ENCODE peak calls at places on chromosome 22, in seven cellular contexts. One of them, this sample, is unnamed.

GRCh38 chr22:29032584-29032983 is 29.0 kb downstream of the C22orf31 start:
- DNase-seq in uterus: peak
- DNase-seq in foreskin fibroblast: peak
- DNase-seq in endothelial cell of umbilical vein: peak
- DNase-seq in fibroblast of lung: peak
- DNase-seq in heart left ventricle: no peak
- DNase-seq in upper lobe of right lung: no peak
- DNase-seq in this sample: no peak

GRCh38 chr22:42960146-42960509 is 54.8 kb downstream of the PACSIN2 start:
- DNase-seq in uterus: no peak
- DNase-seq in foreskin fibroblast: no peak
- DNase-seq in endothelial cell of umbilical vein: no peak
- DNase-seq in fibroblast of lung: no peak
- DNase-seq in heart left ventricle: no peak
- DNase-seq in upper lobe of right lung: no peak
- DNase-seq in this sample: no peak

GRCh38 chr22:20089226-20089976 is 9.4 kb downstream of the DGCR8 start:
- DNase-seq in uterus: no peak
- DNase-seq in foreskin fibroblast: peak
- DNase-seq in endothelial cell of umbilical vein: no peak
- DNase-seq in fibroblast of lung: no peak
- DNase-seq in heart left ventricle: no peak
- DNase-seq in upper lobe of right lung: no peak
- DNase-seq in this sample: no peak

GRCh38 chr22:46803936-46804335 is 41.5 kb downstream of the TBC1D22A start:
- DNase-seq in uterus: no peak
- DNase-seq in foreskin fibroblast: no peak
- DNase-seq in endothelial cell of umbilical vein: no peak
- DNase-seq in fibroblast of lung: no peak
- DNase-seq in heart left ventricle: no peak
- DNase-seq in upper lobe of right lung: no peak
- DNase-seq in this sample: no peak

GRCh38 chr22:20457506-20458240 is 20.0 kb upstream of the SCARF2 start:
- DNase-seq in uterus: no peak
- DNase-seq in foreskin fibroblast: no peak
- DNase-seq in endothelial cell of umbilical vein: no peak
- DNase-seq in fibroblast of lung: no peak
- DNase-seq in heart left ventricle: no peak
- DNase-seq in upper lobe of right lung: peak
- DNase-seq in this sample: no peak

GRCh38 chr22:35134637-35135036 is 68.7 kb downstream of the ISX start:
- DNase-seq in uterus: no peak
- DNase-seq in foreskin fibroblast: no peak
- DNase-seq in endothelial cell of umbilical vein: no peak
- DNase-seq in fibroblast of lung: no peak
- DNase-seq in heart left ventricle: no peak
- DNase-seq in upper lobe of right lung: no peak
- DNase-seq in this sample: no peak

GRCh38 chr22:46417268-46417580 is 81.7 kb downstream of the TRMU start:
- DNase-seq in uterus: no peak
- DNase-seq in foreskin fibroblast: no peak
- DNase-seq in endothelial cell of umbilical vein: no peak
- DNase-seq in fibroblast of lung: no peak
- DNase-seq in heart left ventricle: no peak
- DNase-seq in upper lobe of right lung: no peak
- DNase-seq in this sample: no peak

GRCh38 chr22:35555351-35555915 is 14.8 kb downstream of the RASD2 start:
- DNase-seq in uterus: no peak
- DNase-seq in foreskin fibroblast: peak
- DNase-seq in endothelial cell of umbilical vein: no peak
- DNase-seq in fibroblast of lung: no peak
- DNase-seq in heart left ventricle: no peak
- DNase-seq in upper lobe of right lung: no peak
- DNase-seq in this sample: no peak

GRCh38 chr22:35397095-35397904 is 2.6 kb upstream of the MCM5 start:
- DNase-seq in uterus: no peak
- DNase-seq in foreskin fibroblast: no peak
- DNase-seq in endothelial cell of umbilical vein: peak
- DNase-seq in fibroblast of lung: peak
- DNase-seq in heart left ventricle: no peak
- DNase-seq in upper lobe of right lung: no peak
- DNase-seq in this sample: no peak

GRCh38 chr22:29861672-29862297 is 21.2 kb upstream of the MTMR3 start:
- DNase-seq in uterus: no peak
- DNase-seq in foreskin fibroblast: no peak
- DNase-seq in endothelial cell of umbilical vein: no peak
- DNase-seq in fibroblast of lung: no peak
- DNase-seq in heart left ventricle: no peak
- DNase-seq in upper lobe of right lung: no peak
- DNase-seq in this sample: no peak

GRCh38 chr22:36419912-36420882 is 32.4 kb upstream of the MYH9 start:
- DNase-seq in uterus: no peak
- DNase-seq in foreskin fibroblast: peak
- DNase-seq in endothelial cell of umbilical vein: no peak
- DNase-seq in fibroblast of lung: no peak
- DNase-seq in heart left ventricle: peak
- DNase-seq in upper lobe of right lung: no peak
- DNase-seq in this sample: no peak

GRCh38 chr22:46075764-46076531 is 74.4 kb upstream of the PPARA start:
- DNase-seq in uterus: peak
- DNase-seq in foreskin fibroblast: no peak
- DNase-seq in endothelial cell of umbilical vein: no peak
- DNase-seq in fibroblast of lung: no peak
- DNase-seq in heart left ventricle: no peak
- DNase-seq in upper lobe of right lung: peak
- DNase-seq in this sample: peak

GRCh38 chr22:35604671-35605457 is 12.3 kb downstream of the MB start:
- DNase-seq in uterus: no peak
- DNase-seq in foreskin fibroblast: no peak
- DNase-seq in endothelial cell of umbilical vein: no peak
- DNase-seq in fibroblast of lung: no peak
- DNase-seq in heart left ventricle: no peak
- DNase-seq in upper lobe of right lung: no peak
- DNase-seq in this sample: no peak

GRCh38 chr22:30245181-30245984 is 1.2 kb downstream of the LIF start:
- DNase-seq in uterus: no peak
- DNase-seq in foreskin fibroblast: peak
- DNase-seq in endothelial cell of umbilical vein: no peak
- DNase-seq in fibroblast of lung: peak
- DNase-seq in heart left ventricle: no peak
- DNase-seq in upper lobe of right lung: no peak
- DNase-seq in this sample: no peak

GRCh38 chr22:21009638-21010425 is 5.1 kb upstream of the P2RX6 start:
- DNase-seq in uterus: no peak
- DNase-seq in foreskin fibroblast: peak
- DNase-seq in endothelial cell of umbilical vein: peak
- DNase-seq in fibroblast of lung: peak
- DNase-seq in heart left ventricle: no peak
- DNase-seq in upper lobe of right lung: peak
- DNase-seq in this sample: no peak

GRCh38 chr22:16987822-16988221 is 20.2 kb downstream of the GAB4 start:
- DNase-seq in uterus: no peak
- DNase-seq in foreskin fibroblast: no peak
- DNase-seq in endothelial cell of umbilical vein: no peak
- DNase-seq in fibroblast of lung: no peak
- DNase-seq in heart left ventricle: no peak
- DNase-seq in upper lobe of right lung: no peak
- DNase-seq in this sample: no peak

GRCh38 chr22:19519041-19519926 is 4.9 kb downstream of the CLDN5 start:
- DNase-seq in uterus: no peak
- DNase-seq in foreskin fibroblast: no peak
- DNase-seq in endothelial cell of umbilical vein: no peak
- DNase-seq in fibroblast of lung: no peak
- DNase-seq in heart left ventricle: no peak
- DNase-seq in upper lobe of right lung: no peak
- DNase-seq in this sample: no peak

GRCh38 chr22:38609371-38609770 is 39.4 kb upstream of the DMC1 start:
- DNase-seq in uterus: no peak
- DNase-seq in foreskin fibroblast: no peak
- DNase-seq in endothelial cell of umbilical vein: no peak
- DNase-seq in fibroblast of lung: no peak
- DNase-seq in heart left ventricle: no peak
- DNase-seq in upper lobe of right lung: no peak
- DNase-seq in this sample: no peak

DNA sequence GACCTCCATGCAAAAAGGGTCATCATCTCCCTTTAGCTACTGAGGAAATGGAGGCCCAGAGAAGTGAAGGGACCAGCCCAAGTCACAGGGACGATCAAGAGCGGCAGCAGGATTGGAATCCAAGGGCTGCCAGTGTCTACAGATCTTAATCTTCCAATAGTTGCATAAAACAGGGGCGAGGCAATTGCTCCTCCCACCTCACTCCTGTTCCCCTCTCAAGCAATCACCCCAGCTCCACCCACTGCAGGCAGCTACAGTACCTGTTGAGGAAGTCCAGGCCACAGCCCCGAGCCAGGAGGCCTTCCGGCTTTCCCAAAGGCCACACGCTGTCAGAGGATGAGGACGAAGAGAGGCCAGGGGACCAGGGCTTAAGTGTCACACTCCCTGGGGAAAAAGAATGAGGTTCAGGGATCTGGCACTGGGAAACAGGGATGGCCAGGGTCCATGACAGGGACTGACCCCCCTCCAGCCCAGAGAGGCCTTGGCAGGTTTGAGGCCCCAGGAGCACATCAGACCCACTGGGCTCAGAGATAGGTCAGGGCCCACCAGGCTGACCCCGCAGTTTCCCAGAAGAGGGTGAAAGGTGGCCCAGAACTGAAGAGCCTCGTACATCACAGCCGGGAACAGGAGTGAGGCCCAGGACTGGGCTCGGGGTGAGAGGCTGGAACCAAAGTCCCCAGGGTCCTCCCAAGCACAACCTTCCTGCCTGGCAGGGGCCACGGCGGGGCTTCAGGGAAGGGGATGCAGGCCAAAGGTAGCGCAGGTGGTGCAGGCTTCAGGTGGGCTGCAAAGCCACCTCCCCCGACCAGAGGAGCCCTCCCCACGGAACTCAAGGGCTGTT is 16.4 kb upstream of the MFNG start:
- DNase-seq in uterus: peak
- DNase-seq in foreskin fibroblast: no peak
- DNase-seq in endothelial cell of umbilical vein: no peak
- DNase-seq in fibroblast of lung: no peak
- DNase-seq in heart left ventricle: no peak
- DNase-seq in upper lobe of right lung: peak
- DNase-seq in this sample: peak
- H3K4me3 ChIP-seq in uterus: no peak
- H3K4me3 ChIP-seq in foreskin fibroblast: no peak
- H3K4me3 ChIP-seq in endothelial cell of umbilical vein: no peak
- H3K4me3 ChIP-seq in fibroblast of lung: no peak
- H3K4me3 ChIP-seq in heart left ventricle: no peak
- H3K4me3 ChIP-seq in upper lobe of right lung: no peak
- H3K4me3 ChIP-seq in this sample: no peak

DNA sequence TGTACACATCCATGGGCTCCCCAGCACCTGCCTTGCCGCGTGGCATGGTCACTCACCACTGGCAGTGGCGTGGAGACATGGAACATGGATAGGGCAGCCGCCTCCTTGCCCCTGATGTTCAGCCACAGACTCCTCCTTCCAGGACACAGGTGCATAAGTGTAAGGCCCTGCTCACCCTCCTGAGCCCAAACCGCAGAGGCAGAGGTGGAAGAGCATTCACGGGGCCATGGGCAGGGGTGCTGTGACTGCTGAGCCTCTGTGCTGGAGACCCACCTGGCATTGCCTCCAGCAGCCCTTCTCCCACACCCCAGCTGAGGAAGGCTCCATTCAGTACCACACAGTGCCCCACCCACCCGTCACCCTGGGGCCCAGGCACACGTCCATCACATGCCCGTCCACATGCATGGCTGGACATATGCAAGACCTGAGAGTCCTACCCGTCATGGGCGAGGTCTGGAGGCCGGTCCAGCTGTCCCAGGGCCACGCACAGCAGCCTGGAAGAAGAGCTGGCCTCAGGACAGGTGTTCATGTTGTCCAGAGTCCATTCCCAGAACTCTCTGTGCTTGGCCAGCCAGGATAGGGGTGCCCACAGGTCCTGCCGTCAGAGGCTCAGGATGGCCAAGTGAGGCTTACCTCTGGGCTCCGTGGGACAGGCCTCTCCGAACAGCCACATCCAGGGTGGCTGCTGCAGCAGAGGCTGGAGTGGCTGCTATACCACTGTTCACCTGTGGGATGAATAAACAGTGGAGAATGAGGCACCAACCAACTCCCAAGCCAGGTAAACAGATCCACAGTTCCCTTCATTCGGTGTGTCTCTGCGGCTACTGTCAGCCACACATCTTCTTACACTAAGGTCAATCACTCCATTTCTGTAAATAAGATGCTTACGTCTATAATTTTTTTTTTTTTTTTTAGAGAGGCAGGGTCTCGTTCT is 1.7 kb upstream of the TUBGCP6 start:
- DNase-seq in uterus: no peak
- DNase-seq in foreskin fibroblast: no peak
- DNase-seq in endothelial cell of umbilical vein: no peak
- DNase-seq in fibroblast of lung: no peak
- DNase-seq in heart left ventricle: no peak
- DNase-seq in upper lobe of right lung: no peak
- DNase-seq in this sample: no peak
- TF ChIP-seq CTCF in uterus: no peak
- TF ChIP-seq CTCF in foreskin fibroblast: no peak
- TF ChIP-seq CTCF in endothelial cell of umbilical vein: no peak
- TF ChIP-seq CTCF in fibroblast of lung: no peak
- TF ChIP-seq CTCF in heart left ventricle: no peak
- TF ChIP-seq CTCF in upper lobe of right lung: no peak
- TF ChIP-seq CTCF in this sample: no peak

GRCh38 chr22:48492371-48493320 is 1335.0 kb downstream of the BRD1 start:
- DNase-seq in uterus: peak
- DNase-seq in foreskin fibroblast: peak
- DNase-seq in endothelial cell of umbilical vein: peak
- DNase-seq in fibroblast of lung: peak
- DNase-seq in heart left ventricle: peak
- DNase-seq in upper lobe of right lung: peak
- DNase-seq in this sample: no peak
- H3K4me3 ChIP-seq in uterus: no peak
- H3K4me3 ChIP-seq in foreskin fibroblast: no peak
- H3K4me3 ChIP-seq in endothelial cell of umbilical vein: no peak
- H3K4me3 ChIP-seq in fibroblast of lung: no peak
- H3K4me3 ChIP-seq in heart left ventricle: no peak
- H3K4me3 ChIP-seq in upper lobe of right lung: no peak
- H3K4me3 ChIP-seq in this sample: no peak

GRCh38 chr22:44088976-44089570 is 65.0 kb downstream of the PARVB start:
- DNase-seq in uterus: no peak
- DNase-seq in foreskin fibroblast: peak
- DNase-seq in endothelial cell of umbilical vein: no peak
- DNase-seq in fibroblast of lung: no peak
- DNase-seq in heart left ventricle: peak
- DNase-seq in upper lobe of right lung: peak
- DNase-seq in this sample: no peak

GRCh38 chr22:44089717-44090570 is 65.8 kb downstream of the PARVB start:
- DNase-seq in uterus: no peak
- DNase-seq in foreskin fibroblast: no peak
- DNase-seq in endothelial cell of umbilical vein: no peak
- DNase-seq in fibroblast of lung: no peak
- DNase-seq in heart left ventricle: no peak
- DNase-seq in upper lobe of right lung: no peak
- DNase-seq in this sample: peak

GRCh38 chr22:44084044-44084772 is 60.1 kb downstream of the PARVB start:
- DNase-seq in uterus: no peak
- DNase-seq in foreskin fibroblast: no peak
- DNase-seq in endothelial cell of umbilical vein: no peak
- DNase-seq in fibroblast of lung: no peak
- DNase-seq in heart left ventricle: no peak
- DNase-seq in upper lobe of right lung: no peak
- DNase-seq in this sample: no peak

GRCh38 chr22:44086759-44087158 is 62.7 kb downstream of the PARVB start:
- DNase-seq in uterus: peak
- DNase-seq in foreskin fibroblast: no peak
- DNase-seq in endothelial cell of umbilical vein: no peak
- DNase-seq in fibroblast of lung: no peak
- DNase-seq in heart left ventricle: no peak
- DNase-seq in upper lobe of right lung: no peak
- DNase-seq in this sample: no peak

GRCh38 chr22:44085743-44086741 is 61.9 kb downstream of the PARVB start:
- DNase-seq in uterus: peak
- DNase-seq in foreskin fibroblast: peak
- DNase-seq in endothelial cell of umbilical vein: peak
- DNase-seq in fibroblast of lung: peak
- DNase-seq in heart left ventricle: peak
- DNase-seq in upper lobe of right lung: peak
- DNase-seq in this sample: no peak
- TF ChIP-seq CTCF in uterus: peak
- TF ChIP-seq CTCF in foreskin fibroblast: peak
- TF ChIP-seq CTCF in endothelial cell of umbilical vein: peak
- TF ChIP-seq CTCF in fibroblast of lung: peak
- TF ChIP-seq CTCF in heart left ventricle: peak
- TF ChIP-seq CTCF in upper lobe of right lung: peak
- TF ChIP-seq CTCF in this sample: peak